ENCODE peak calls at places on chromosomes 16 and 17, in seven cellular contexts. R is A549, S is transverse colon, V is ovary, M is sigmoid colon, P is H1, J is suprapubic skin. T is an unnamed sample.

GRCh38 chr16:673399-673991 is 2.0 kb upstream of the RHBDL1 start:
- DNase-seq in P (no peak), J (no peak), S (no peak), R (no peak), V (no peak), M (no peak), T (no peak)

GRCh38 chr17:61618950-61619349 is 27.9 kb upstream of the NACA2 start:
- DNase-seq in P (no peak), J (no peak), R (no peak), M (no peak), V (no peak), S (no peak), T (no peak)

GRCh38 chr16:1899641-1900451 is 18.4 kb downstream of the HS3ST6 start:
- DNase-seq in S (peak), J (no peak), R (no peak), M (no peak), P (no peak), V (no peak), T (peak)

GRCh38 chr17:78735832-78736525 is 46.1 kb downstream of the CYTH1 start:
- DNase-seq in M (no peak), S (peak), P (no peak), R (no peak), V (no peak), J (no peak), T (no peak)

GRCh38 chr17:57365420-57365819 is 109.1 kb downstream of the MSI2 start:
- DNase-seq in J (no peak), S (no peak), P (no peak), M (no peak), R (no peak), V (peak), T (no peak)

GRCh38 chr16:75591001-75591852 is 25.0 kb downstream of the GABARAPL2 start:
- DNase-seq in S (peak), R (no peak), P (no peak), J (peak), V (peak), M (peak), T (no peak)

GRCh38 chr16:3982216-3982615 is 101.7 kb upstream of the CREBBP start:
- DNase-seq in J (no peak), V (no peak), M (no peak), S (no peak), P (no peak), R (no peak), T (no peak)

GRCh38 chr16:22694887-22695382 is 119.0 kb upstream of the HS3ST2 start:
- DNase-seq in M (peak), S (peak), R (no peak), J (no peak), V (no peak), P (no peak), T (no peak)

GRCh38 chr16:24852281-24852721 is 6.5 kb downstream of the SLC5A11 start:
- DNase-seq in M (peak), P (no peak), V (no peak), J (no peak), R (no peak), S (no peak), T (no peak)

GRCh38 chr17:76485569-76485968 is 15.7 kb downstream of the RHBDF2 start:
- DNase-seq in M (peak), R (no peak), V (no peak), P (no peak), J (no peak), S (peak), T (no peak)
- TF ChIP-seq EP300 in M (peak), R (no peak), V (no peak), P (no peak), J (no peak), S (peak), T (no peak)

DNA sequence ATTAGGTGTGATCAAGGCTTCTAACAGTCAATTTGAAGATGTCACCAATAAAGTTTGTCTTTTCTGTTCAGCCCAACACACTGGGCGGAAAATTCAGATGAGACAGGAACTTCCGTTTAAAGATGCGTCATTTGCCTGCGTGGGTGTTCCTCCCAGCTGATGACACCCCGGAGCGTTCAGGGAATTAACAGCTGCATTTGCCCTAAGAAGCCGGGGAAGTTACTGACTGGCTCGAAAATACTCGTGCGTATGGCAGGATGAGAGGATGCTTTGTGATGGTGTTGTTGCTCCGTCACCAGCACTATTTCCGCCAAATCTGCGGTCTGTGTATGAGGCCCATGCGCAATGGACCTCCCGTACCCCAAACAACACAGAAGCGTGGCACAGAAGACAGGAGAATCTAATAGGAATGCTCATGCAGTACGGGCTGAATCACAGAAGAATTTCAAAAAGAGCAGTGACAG is 11.9 kb upstream of the PVALEF start:
- DNase-seq in M (no peak), J (no peak), S (no peak), P (no peak), V (no peak), R (no peak), T (no peak)
- TF ChIP-seq EP300 in M (no peak), J (no peak), S (no peak), P (no peak), V (no peak), R (no peak), T (no peak)

GRCh38 chr16:89700100-89700648 is 1.3 kb downstream of the SPATA2L start:
- DNase-seq in P (peak), R (peak), J (peak), V (peak), S (peak), M (peak), T (peak)
- TF ChIP-seq EP300 in P (no peak), R (no peak), J (no peak), V (peak), S (no peak), M (peak), T (no peak)

GRCh38 chr17:50240876-50241275 is 33.4 kb upstream of the TMEM92 start:
- DNase-seq in M (no peak), R (no peak), V (no peak), S (no peak), P (no peak), J (no peak), T (no peak)

GRCh38 chr17:50244771-50245170 is 29.5 kb upstream of the TMEM92 start:
- DNase-seq in V (no peak), S (no peak), R (no peak), P (no peak), M (no peak), J (no peak), T (no peak)

GRCh38 chr17:50238594-50239287 is 35.5 kb upstream of the TMEM92 start:
- DNase-seq in R (no peak), S (no peak), J (no peak), M (no peak), P (no peak), V (no peak), T (no peak)

GRCh38 chr17:50241431-50241830 is 32.8 kb upstream of the TMEM92 start:
- DNase-seq in R (no peak), V (no peak), J (no peak), P (no peak), S (no peak), M (no peak), T (no peak)

GRCh38 chr17:50239913-50240312 is 34.4 kb upstream of the TMEM92 start:
- DNase-seq in J (no peak), S (no peak), V (no peak), M (no peak), R (no peak), P (no peak), T (no peak)
- TF ChIP-seq EP300 in J (no peak), S (no peak), V (no peak), M (no peak), R (no peak), P (no peak), T (no peak)

DNA sequence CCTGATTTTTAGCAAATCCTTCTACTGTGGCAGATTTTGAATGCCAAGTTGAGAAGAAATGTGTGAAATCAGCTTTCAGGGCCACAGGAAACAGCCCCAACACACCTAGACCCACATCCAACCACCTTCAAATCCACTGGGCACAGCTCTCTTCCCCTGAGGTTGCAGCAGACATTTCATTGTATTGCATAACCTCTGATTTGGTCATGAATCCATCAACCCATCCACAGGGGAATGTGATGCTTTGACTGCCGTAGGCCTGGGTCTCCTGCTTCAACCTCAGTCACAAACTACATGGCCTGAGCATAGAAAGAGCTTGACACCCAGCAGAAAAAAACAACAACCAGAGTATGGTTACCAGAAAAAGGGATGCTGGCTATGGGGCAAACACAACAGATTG is 145.6 kb downstream of the GSG1L start:
- DNase-seq in V (no peak), J (no peak), P (no peak), R (no peak), S (no peak), M (no peak), T (no peak)
- TF ChIP-seq EP300 in V (no peak), J (no peak), P (no peak), R (no peak), S (no peak), M (no peak), T (no peak)

T was measured in stomach.